ENCODE peak calls at places on chromosomes 3 and 15, in four cellular contexts. B, X, J and F are unnamed samples.
A peak's percentile ranks its signal among the peaks of the same experiment; 100 is the strongest.

GRCh38 chr15:66832679-66833078 is 130.6 kb downstream of the SMAD6 start:
- DNase-seq in B (no peak), X (no peak), J (no peak), F (no peak)

GRCh38 chr3:85360742-85361387 is 402.1 kb downstream of the CADM2 start:
- DNase-seq in B (no peak), X (no peak), J (peak; percentile 74), F (peak; percentile 59)

GRCh38 chr3:130490246-130490645 is 26.7 kb upstream of the COL6A6 start:
- DNase-seq in B (no peak), X (no peak), J (no peak), F (no peak)

GRCh38 chr3:14719006-14719405 is 44.1 kb downstream of the C3orf20 start:
- DNase-seq in B (no peak), X (no peak), J (no peak), F (no peak)

GRCh38 chr3:43581343-43581742 is 40.5 kb downstream of the ANO10 start:
- DNase-seq in B (no peak), X (no peak), J (no peak), F (no peak)

GRCh38 chr3:43584043-43584826 is 37.6 kb downstream of the ANO10 start:
- DNase-seq in B (no peak), X (no peak), J (no peak), F (no peak)

GRCh38 chr3:9399746-9400145 is 2.3 kb downstream of the SETD5 start:
- DNase-seq in B (peak; percentile 72), X (peak; percentile 78), J (peak; percentile 92), F (peak; percentile 53)

GRCh38 chr3:23991236-23992050 is 46.4 kb downstream of the NR1D2 start:
- DNase-seq in B (no peak), X (no peak), J (peak; percentile 36), F (peak; percentile 57)

GRCh38 chr15:100902436-100903190 is 16.5 kb upstream of the LRRK1 start:
- DNase-seq in B (peak; percentile 97), X (peak; percentile 85), J (peak; percentile 73), F (no peak)

GRCh38 chr3:37920156-37920686 is 58.5 kb downstream of the CTDSPL start:
- DNase-seq in B (no peak), X (no peak), J (no peak), F (no peak)
- H3K27ac ChIP-seq in B (no peak overlapping the region), X (peak overlapping the region; percentile 29), J (no peak overlapping the region), F (no peak overlapping the region)

GRCh38 chr3:158479051-158479450 is 91.9 kb upstream of the MLF1 start:
- DNase-seq in B (no peak), X (no peak), J (no peak), F (no peak)
- H3K27ac ChIP-seq in B (no peak overlapping the region), X (no peak overlapping the region), J (no peak overlapping the region), F (no peak overlapping the region)

GRCh38 chr15:85831415-85832113 is 36.8 kb upstream of the KLHL25 start:
- DNase-seq in B (peak; percentile 39), X (peak; percentile 66), J (peak; percentile 83), F (peak; percentile 11)

GRCh38 chr15:85825719-85826118 is 31.0 kb upstream of the KLHL25 start:
- DNase-seq in B (peak; percentile 21), X (no peak), J (no peak), F (no peak)

GRCh38 chr15:85826756-85827515 is 32.2 kb upstream of the KLHL25 start:
- DNase-seq in B (no peak), X (no peak), J (no peak), F (no peak)

GRCh38 chr15:85828026-85828597 is 33.4 kb upstream of the KLHL25 start:
- DNase-seq in B (no peak), X (no peak), J (no peak), F (no peak)

GRCh38 chr15:85828869-85829268 is 34.1 kb upstream of the KLHL25 start:
- DNase-seq in B (no peak), X (no peak), J (no peak), F (no peak)
- H3K27ac ChIP-seq in B (no peak overlapping the region), X (no peak overlapping the region), J (no peak overlapping the region), F (no peak overlapping the region)

DNA sequence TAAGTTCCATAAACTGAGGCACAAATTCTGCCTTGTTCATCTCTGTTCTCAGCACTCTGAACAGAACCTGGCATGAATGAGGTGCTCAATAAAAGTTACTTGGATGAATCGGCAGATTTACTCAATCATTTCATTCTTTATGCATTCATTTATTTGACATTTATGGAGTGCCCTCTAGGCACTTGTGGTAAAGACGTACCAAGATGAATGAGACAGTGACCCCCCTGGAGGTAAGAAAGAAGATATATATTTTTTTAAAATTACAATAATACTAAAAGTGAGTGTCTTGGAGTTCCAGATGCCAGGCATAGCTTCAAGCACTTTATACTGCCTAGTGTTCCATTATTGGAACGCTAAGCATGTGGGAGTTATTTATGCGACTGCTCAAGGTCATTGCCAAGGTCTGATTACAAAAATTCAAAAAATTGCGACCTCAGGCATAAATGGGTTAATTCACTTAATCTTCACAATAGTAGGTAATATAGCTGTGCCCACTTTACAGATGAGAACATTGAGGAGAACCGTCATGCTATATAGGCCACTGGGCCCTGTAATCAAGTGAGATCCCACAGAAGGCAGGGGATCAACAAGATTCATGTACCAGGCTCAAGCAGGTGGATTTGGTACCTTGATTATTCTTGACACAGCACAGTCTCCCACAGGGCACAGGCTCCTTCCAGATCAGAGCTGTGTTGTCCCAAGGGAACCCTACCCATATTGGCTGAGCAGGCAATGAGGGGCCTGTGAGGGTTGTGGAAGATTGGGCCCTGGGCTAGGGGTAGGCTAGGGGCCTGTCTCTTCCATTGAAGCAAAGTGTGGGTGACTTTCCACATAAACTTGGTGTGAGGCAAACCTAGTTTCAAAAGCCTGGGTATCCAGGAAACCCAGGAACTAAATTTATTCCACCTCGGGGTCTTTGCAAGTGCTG is 10.7 kb downstream of the XIRP1 start:
- DNase-seq in B (no peak), X (no peak), J (no peak), F (no peak)
- H3K27ac ChIP-seq in B (peak overlapping the region; percentile 93), X (peak overlapping the region; percentile 96), J (peak overlapping the region; percentile 60), F (peak overlapping the region; percentile 75)

DNA sequence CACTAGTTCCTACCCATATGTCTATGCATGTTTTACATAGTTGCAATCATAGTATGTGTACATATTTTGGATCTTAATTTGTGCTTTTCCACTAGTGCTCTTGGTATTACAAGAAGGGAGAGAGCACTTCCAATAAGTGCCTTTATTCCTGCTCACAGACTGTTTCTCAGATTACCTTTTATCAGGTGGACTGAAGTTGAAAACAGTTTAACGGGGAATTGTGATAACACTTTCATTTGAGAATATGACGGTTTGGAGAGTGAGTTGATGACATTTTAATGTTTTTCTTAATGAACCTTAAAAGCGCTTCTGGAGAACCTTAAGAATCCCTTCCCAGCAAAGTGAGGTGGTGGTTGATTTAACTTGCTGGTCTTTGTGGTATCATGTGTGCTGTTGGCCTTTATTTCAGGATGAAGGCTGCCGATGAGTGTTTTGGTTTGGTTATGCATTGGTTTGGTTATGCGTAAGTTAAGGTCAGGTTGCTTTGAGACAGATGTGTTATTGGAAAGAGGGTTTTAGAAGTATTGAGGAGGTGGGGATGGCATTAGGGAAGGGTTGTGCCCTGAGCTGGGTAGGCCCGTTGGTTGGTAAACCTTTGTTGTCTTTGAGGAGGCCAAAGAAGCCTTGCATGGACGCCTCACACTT is 2.8 kb downstream of the EDEM1 start:
- DNase-seq in B (no peak), X (no peak), J (no peak), F (no peak)
- H3K27ac ChIP-seq in B (no peak overlapping the region), X (no peak overlapping the region), J (no peak overlapping the region), F (no peak overlapping the region)

GRCh38 chr3:103203431-103203830 is 768.6 kb downstream of the ZPLD1 start:
- DNase-seq in B (no peak), X (no peak), J (no peak), F (no peak)
- H3K27ac ChIP-seq in B (no peak overlapping the region), X (no peak overlapping the region), J (no peak overlapping the region), F (no peak overlapping the region)

GRCh38 chr3:123423026-123423425 is 25.9 kb downstream of the ADCY5 start:
- DNase-seq in B (no peak), X (peak; percentile 61), J (no peak), F (no peak)
- H3K27ac ChIP-seq in B (peak overlapping the region; percentile 45), X (peak overlapping the region; percentile 82), J (no peak overlapping the region), F (peak overlapping the region; percentile 94)